ENCODE peak calls at places on chromosomes 7 and 10, in six cellular contexts. C, M, Z, K, V and N are unnamed samples.

GRCh38 chr10:4527281-4527960 is 298.6 kb upstream of the AKR1E2 start:
- DNase-seq in M (no peak), C (no peak), K (no peak), V (no peak), Z (no peak), N (no peak)

GRCh38 chr10:93596539-93596938 is 4.5 kb downstream of the RBP4 start:
- DNase-seq in C (no peak), V (no peak), M (peak; percentile 74), Z (no peak), K (no peak), N (no peak)

GRCh38 chr7:69677905-69678793 is 79.9 kb downstream of the AUTS2 start:
- DNase-seq in K (no peak), M (no peak), Z (no peak), C (no peak), V (no peak), N (no peak)

GRCh38 chr7:11843113-11843765 is 11.2 kb upstream of the THSD7A start:
- DNase-seq in V (no peak), C (no peak), K (no peak), M (no peak), Z (no peak), N (no peak)

GRCh38 chr10:122331615-122332446 is 42.7 kb upstream of the PLEKHA1 start:
- DNase-seq in C (no peak), Z (no peak), K (no peak), V (no peak), M (no peak), N (no peak)

GRCh38 chr7:47336178-47337020 is 245.5 kb downstream of the TNS3 start:
- DNase-seq in Z (peak; percentile 66), V (peak; percentile 72), M (no peak), C (no peak), K (no peak), N (no peak)

GRCh38 chr10:93064874-93065660 is 4.5 kb downstream of the CYP26C1 start:
- DNase-seq in C (no peak), M (no peak), Z (no peak), K (no peak), V (no peak), N (no peak)

GRCh38 chr10:44924261-44925040 is 13.3 kb downstream of the TMEM72 start:
- DNase-seq in V (no peak), M (peak; percentile 46), Z (no peak), K (no peak), C (no peak), N (no peak)

GRCh38 chr10:79056361-79056735 is 12.4 kb upstream of the ZMIZ1 start:
- DNase-seq in K (no peak), C (no peak), V (no peak), Z (no peak), M (no peak), N (no peak)

GRCh38 chr7:50552921-50553320 is 12.3 kb downstream of the DDC start:
- DNase-seq in C (no peak), Z (no peak), M (peak; percentile 82), K (peak; percentile 78), V (no peak), N (no peak)